ENCODE peak calls at places on chromosomes 3 and 15, in four cellular contexts. M, U, N and C are unnamed samples.

GRCh38 chr3:59555593-59556315 is 505.9 kb upstream of the CFAP20DC start:
- DNase-seq in M (no peak), U (no peak), N (no peak), C (no peak)

GRCh38 chr3:100590840-100591147 is 18.6 kb upstream of the ADGRG7 start:
- DNase-seq in M (no peak), U (no peak), N (no peak), C (no peak)

GRCh38 chr3:154904328-154904727 is 175.8 kb upstream of the MME start:
- DNase-seq in M (no peak), U (no peak), N (peak; percentile 43), C (no peak)

GRCh38 chr3:195080571-195081141 is 190.3 kb downstream of the XXYLT1 start:
- DNase-seq in M (no peak), U (no peak), N (no peak), C (no peak)

GRCh38 chr3:177528306-177529070 is 331.2 kb upstream of the TBL1XR1 start:
- DNase-seq in M (no peak), U (no peak), N (peak; percentile 6), C (no peak)

GRCh38 chr3:112889357-112889756 is 42.7 kb upstream of the CD200R1L start:
- DNase-seq in M (no peak), U (no peak), N (no peak), C (no peak)

GRCh38 chr3:108208831-108209230 is 13.4 kb downstream of the IFT57 start:
- DNase-seq in M (no peak), U (no peak), N (peak; percentile 49), C (no peak)

GRCh38 chr3:189570916-189571315 is 60.3 kb upstream of the TP63 start:
- DNase-seq in M (no peak), U (no peak), N (no peak), C (no peak)

GRCh38 chr15:70111203-70112017 is 13.7 kb upstream of the TLE3 start:
- DNase-seq in M (no peak), U (peak; percentile 63), N (peak; percentile 80), C (peak; percentile 71)

GRCh38 chr15:91572110-91572509 is 281.4 kb upstream of the SLCO3A1 start:
- DNase-seq in M (no peak), U (no peak), N (peak; percentile 96), C (no peak)

GRCh38 chr15:58755956-58756355 is 6.4 kb upstream of the ADAM10 start:
- DNase-seq in M (no peak), U (no peak), N (peak; percentile 26), C (no peak)

GRCh38 chr15:100284191-100284590 is 57.6 kb downstream of the ADAMTS17 start:
- DNase-seq in M (no peak), U (no peak), N (no peak), C (no peak)

GRCh38 chr3:140572334-140572733 is 105.5 kb upstream of the TRIM42 start:
- DNase-seq in M (no peak), U (no peak), N (no peak), C (no peak)

GRCh38 chr3:33165372-33165771 is 51.6 kb downstream of the CRTAP start:
- DNase-seq in M (no peak), U (no peak), N (no peak), C (no peak)

GRCh38 chr3:55165278-55165677 is 237.4 kb upstream of the LRTM1 start:
- DNase-seq in M (no peak), U (no peak), N (no peak), C (no peak)

GRCh38 chr3:149134560-149134959 is 5.1 kb downstream of the HPS3 start:
- DNase-seq in M (no peak), U (no peak), N (no peak), C (no peak)

GRCh38 chr3:72299823-72300222 is 514.9 kb upstream of the PROK2 start:
- DNase-seq in M (no peak), U (no peak), N (no peak), C (no peak)

GRCh38 chr3:134092231-134092701 is 62.5 kb upstream of the SLCO2A1 start:
- DNase-seq in M (no peak), U (peak; percentile 33), N (no peak), C (no peak)

GRCh38 chr3:183454064-183454463 is 25.6 kb upstream of the MCF2L2 start:
- DNase-seq in M (no peak), U (no peak), N (no peak), C (no peak)

GRCh38 chr15:39878401-39878775 is 41.7 kb downstream of the GPR176 start:
- DNase-seq in M (no peak), U (no peak), N (no peak), C (no peak)

GRCh38 chr3:42229942-42230688 is 35.9 kb downstream of the CCK start:
- DNase-seq in M (no peak), U (peak; percentile 33), N (peak; percentile 50), C (peak; percentile 52)

GRCh38 chr3:42001777-42002176 is 39.9 kb upstream of the ULK4 start:
- DNase-seq in M (no peak), U (no peak), N (no peak), C (no peak)

GRCh38 chr3:45498532-45498931 is 96.0 kb upstream of the LIMD1 start:
- DNase-seq in M (no peak), U (no peak), N (no peak), C (no peak)

GRCh38 chr3:170346481-170347125 is 10.9 kb upstream of the SKIL start:
- DNase-seq in M (no peak), U (no peak), N (no peak), C (no peak)

GRCh38 chr3:150293401-150294001 is 114.6 kb upstream of the TSC22D2 start:
- DNase-seq in M (no peak), U (peak; percentile 58), N (no peak), C (no peak)